ENCODE peak calls at places on chromosomes 12 and 14, in eight cellular contexts. One of them, this sample, is unnamed.

GRCh38 chr12:47079894-47080724 is at the start of gene AMIGO2:
- DNase-seq in OCI-LY7: no peak
- DNase-seq in HCT116: no peak
- DNase-seq in GM23338: peak
- DNase-seq in MM.1S: no peak
- DNase-seq in hepatocyte: peak
- DNase-seq in GM23248: peak
- DNase-seq in PC-3: peak
- DNase-seq in this sample: peak

GRCh38 chr12:77830502-77830901 is at the start of gene NAV3:
- DNase-seq in PC-3: no peak
- DNase-seq in hepatocyte: no peak
- DNase-seq in HCT116: no peak
- DNase-seq in MM.1S: no peak
- DNase-seq in GM23338: no peak
- DNase-seq in GM23248: peak
- DNase-seq in OCI-LY7: peak
- DNase-seq in this sample: no peak

GRCh38 chr12:6697584-6698351 is 2.8 kb downstream of the PIANP start:
- DNase-seq in hepatocyte: peak
- DNase-seq in HCT116: peak
- DNase-seq in OCI-LY7: peak
- DNase-seq in GM23338: peak
- DNase-seq in GM23248: peak
- DNase-seq in MM.1S: no peak
- DNase-seq in PC-3: peak
- DNase-seq in this sample: peak

GRCh38 chr14:43503508-43503907 is 1003.6 kb downstream of the FSCB start:
- DNase-seq in OCI-LY7: no peak
- DNase-seq in GM23338: peak
- DNase-seq in GM23248: peak
- DNase-seq in HCT116: no peak
- DNase-seq in PC-3: peak
- DNase-seq in MM.1S: peak
- DNase-seq in hepatocyte: peak
- DNase-seq in this sample: no peak

GRCh38 chr14:54133896-54134295 is 177.3 kb upstream of the BMP4 start:
- DNase-seq in MM.1S: no peak
- DNase-seq in OCI-LY7: no peak
- DNase-seq in HCT116: no peak
- DNase-seq in GM23248: peak
- DNase-seq in hepatocyte: peak
- DNase-seq in GM23338: no peak
- DNase-seq in PC-3: peak
- DNase-seq in this sample: no peak

GRCh38 chr12:9052610-9053009 is 63.1 kb downstream of the A2M start:
- DNase-seq in GM23338: no peak
- DNase-seq in hepatocyte: no peak
- DNase-seq in OCI-LY7: no peak
- DNase-seq in MM.1S: no peak
- DNase-seq in PC-3: no peak
- DNase-seq in GM23248: no peak
- DNase-seq in HCT116: no peak
- DNase-seq in this sample: no peak

GRCh38 chr12:49984476-49984890 is 11.7 kb downstream of the AQP6 start:
- DNase-seq in GM23248: no peak
- DNase-seq in OCI-LY7: no peak
- DNase-seq in GM23338: no peak
- DNase-seq in PC-3: no peak
- DNase-seq in hepatocyte: no peak
- DNase-seq in HCT116: no peak
- DNase-seq in MM.1S: no peak
- DNase-seq in this sample: peak

GRCh38 chr14:30759172-30760125 is 114.9 kb upstream of the COCH start:
- DNase-seq in MM.1S: no peak
- DNase-seq in OCI-LY7: no peak
- DNase-seq in PC-3: no peak
- DNase-seq in GM23338: no peak
- DNase-seq in HCT116: no peak
- DNase-seq in GM23248: no peak
- DNase-seq in hepatocyte: no peak
- DNase-seq in this sample: no peak

GRCh38 chr14:23577710-23578392 is 739 bp downstream of the JPH4 start:
- DNase-seq in MM.1S: no peak
- DNase-seq in OCI-LY7: no peak
- DNase-seq in hepatocyte: peak
- DNase-seq in GM23338: peak
- DNase-seq in HCT116: no peak
- DNase-seq in GM23248: no peak
- DNase-seq in PC-3: no peak
- DNase-seq in this sample: peak

GRCh38 chr14:51073751-51074150 is 21.2 kb downstream of the TRIM9 start:
- DNase-seq in MM.1S: no peak
- DNase-seq in GM23248: no peak
- DNase-seq in PC-3: no peak
- DNase-seq in HCT116: no peak
- DNase-seq in OCI-LY7: no peak
- DNase-seq in GM23338: no peak
- DNase-seq in hepatocyte: no peak
- DNase-seq in this sample: no peak

GRCh38 chr14:81200041-81200440 is 20.7 kb downstream of the GTF2A1 start:
- DNase-seq in HCT116: no peak
- DNase-seq in PC-3: no peak
- DNase-seq in GM23338: no peak
- DNase-seq in GM23248: no peak
- DNase-seq in hepatocyte: no peak
- DNase-seq in OCI-LY7: no peak
- DNase-seq in MM.1S: peak
- DNase-seq in this sample: no peak

GRCh38 chr12:9808531-9808930 is 18.8 kb upstream of the KLRF1 start:
- DNase-seq in PC-3: no peak
- DNase-seq in MM.1S: no peak
- DNase-seq in GM23338: no peak
- DNase-seq in HCT116: no peak
- DNase-seq in hepatocyte: no peak
- DNase-seq in OCI-LY7: no peak
- DNase-seq in GM23248: no peak
- DNase-seq in this sample: no peak

GRCh38 chr12:57803317-57803893 is 15.1 kb downstream of the AVIL start:
- DNase-seq in GM23248: peak
- DNase-seq in OCI-LY7: peak
- DNase-seq in HCT116: peak
- DNase-seq in GM23338: peak
- DNase-seq in PC-3: peak
- DNase-seq in hepatocyte: peak
- DNase-seq in MM.1S: peak
- DNase-seq in this sample: peak

GRCh38 chr12:32135967-32136366 is 29.3 kb downstream of the BICD1 start:
- DNase-seq in HCT116: no peak
- DNase-seq in GM23248: no peak
- DNase-seq in OCI-LY7: no peak
- DNase-seq in GM23338: no peak
- DNase-seq in PC-3: no peak
- DNase-seq in hepatocyte: no peak
- DNase-seq in MM.1S: no peak
- DNase-seq in this sample: no peak

GRCh38 chr12:124687695-124688301 is 120.4 kb upstream of the NCOR2 start:
- DNase-seq in GM23248: peak
- DNase-seq in hepatocyte: no peak
- DNase-seq in HCT116: no peak
- DNase-seq in OCI-LY7: no peak
- DNase-seq in MM.1S: no peak
- DNase-seq in PC-3: no peak
- DNase-seq in GM23338: no peak
- DNase-seq in this sample: peak

GRCh38 chr12:14984036-14984435 is 11.2 kb downstream of the PDE6H start:
- DNase-seq in HCT116: no peak
- DNase-seq in OCI-LY7: no peak
- DNase-seq in PC-3: no peak
- DNase-seq in GM23248: no peak
- DNase-seq in hepatocyte: no peak
- DNase-seq in GM23338: no peak
- DNase-seq in MM.1S: no peak
- DNase-seq in this sample: no peak

GRCh38 chr12:4806439-4807115 is 86.4 kb downstream of the GALNT8 start:
- DNase-seq in MM.1S: no peak
- DNase-seq in OCI-LY7: no peak
- DNase-seq in HCT116: no peak
- DNase-seq in hepatocyte: no peak
- DNase-seq in PC-3: no peak
- DNase-seq in GM23248: no peak
- DNase-seq in GM23338: no peak
- DNase-seq in this sample: no peak

GRCh38 chr12:14394317-14395058 is 29.0 kb downstream of the ATF7IP start:
- DNase-seq in GM23338: peak
- DNase-seq in hepatocyte: peak
- DNase-seq in PC-3: peak
- DNase-seq in OCI-LY7: peak
- DNase-seq in MM.1S: peak
- DNase-seq in GM23248: peak
- DNase-seq in HCT116: peak
- DNase-seq in this sample: peak

GRCh38 chr12:32501835-32502333 is 102.5 kb downstream of the FGD4 start:
- DNase-seq in OCI-LY7: no peak
- DNase-seq in GM23248: peak
- DNase-seq in hepatocyte: peak
- DNase-seq in MM.1S: peak
- DNase-seq in GM23338: peak
- DNase-seq in PC-3: no peak
- DNase-seq in HCT116: no peak
- DNase-seq in this sample: peak

GRCh38 chr12:80400591-80400991 is 43.4 kb upstream of the PTPRQ start:
- DNase-seq in PC-3: no peak
- DNase-seq in MM.1S: no peak
- DNase-seq in hepatocyte: no peak
- DNase-seq in GM23338: peak
- DNase-seq in GM23248: no peak
- DNase-seq in OCI-LY7: no peak
- DNase-seq in HCT116: no peak
- DNase-seq in this sample: peak
- H3K4me2 ChIP-seq in PC-3: no peak
- H3K4me2 ChIP-seq in MM.1S: peak
- H3K4me2 ChIP-seq in hepatocyte: no peak
- H3K4me2 ChIP-seq in GM23338: peak
- H3K4me2 ChIP-seq in GM23248: peak
- H3K4me2 ChIP-seq in OCI-LY7: no peak
- H3K4me2 ChIP-seq in HCT116: no peak
- H3K4me2 ChIP-seq in this sample: no peak

GRCh38 chr14:21924479-21924878 is 250.9 kb upstream of the OR4E1 start:
- DNase-seq in GM23248: no peak
- DNase-seq in OCI-LY7: peak
- DNase-seq in PC-3: no peak
- DNase-seq in HCT116: no peak
- DNase-seq in GM23338: peak
- DNase-seq in MM.1S: peak
- DNase-seq in hepatocyte: no peak
- DNase-seq in this sample: peak
- TF ChIP-seq EZH2phosphoT487 in GM23248: no peak
- TF ChIP-seq EZH2phosphoT487 in OCI-LY7: no peak
- TF ChIP-seq EZH2phosphoT487 in PC-3: no peak
- TF ChIP-seq EZH2phosphoT487 in HCT116: no peak
- TF ChIP-seq EZH2phosphoT487 in GM23338: no peak
- TF ChIP-seq EZH2phosphoT487 in MM.1S: no peak
- TF ChIP-seq EZH2phosphoT487 in hepatocyte: no peak
- TF ChIP-seq EZH2phosphoT487 in this sample: no peak

GRCh38 chr12:108307006-108307405 is 32.1 kb downstream of the CMKLR1 start:
- DNase-seq in MM.1S: no peak
- DNase-seq in PC-3: no peak
- DNase-seq in GM23338: no peak
- DNase-seq in HCT116: no peak
- DNase-seq in GM23248: peak
- DNase-seq in hepatocyte: no peak
- DNase-seq in OCI-LY7: no peak
- DNase-seq in this sample: no peak
- H3K4me2 ChIP-seq in MM.1S: no peak
- H3K4me2 ChIP-seq in PC-3: no peak
- H3K4me2 ChIP-seq in GM23338: no peak
- H3K4me2 ChIP-seq in HCT116: no peak
- H3K4me2 ChIP-seq in GM23248: peak
- H3K4me2 ChIP-seq in hepatocyte: no peak
- H3K4me2 ChIP-seq in OCI-LY7: no peak
- H3K4me2 ChIP-seq in this sample: no peak

GRCh38 chr12:48862691-48863090 is 3.0 kb downstream of the RND1 start:
- DNase-seq in HCT116: no peak
- DNase-seq in MM.1S: no peak
- DNase-seq in PC-3: no peak
- DNase-seq in GM23248: no peak
- DNase-seq in hepatocyte: no peak
- DNase-seq in GM23338: no peak
- DNase-seq in OCI-LY7: no peak
- DNase-seq in this sample: peak
- TF ChIP-seq EZH2phosphoT487 in HCT116: no peak
- TF ChIP-seq EZH2phosphoT487 in MM.1S: no peak
- TF ChIP-seq EZH2phosphoT487 in PC-3: no peak
- TF ChIP-seq EZH2phosphoT487 in GM23248: no peak
- TF ChIP-seq EZH2phosphoT487 in hepatocyte: no peak
- TF ChIP-seq EZH2phosphoT487 in GM23338: no peak
- TF ChIP-seq EZH2phosphoT487 in OCI-LY7: no peak
- TF ChIP-seq EZH2phosphoT487 in this sample: no peak

GRCh38 chr12:54934419-54934818 is 50.1 kb downstream of the TESPA1 start:
- DNase-seq in GM23248: no peak
- DNase-seq in HCT116: no peak
- DNase-seq in hepatocyte: no peak
- DNase-seq in GM23338: no peak
- DNase-seq in MM.1S: no peak
- DNase-seq in PC-3: peak
- DNase-seq in OCI-LY7: no peak
- DNase-seq in this sample: no peak

GRCh38 chr12:54937376-54937775 is 47.2 kb downstream of the TESPA1 start:
- DNase-seq in GM23248: no peak
- DNase-seq in MM.1S: no peak
- DNase-seq in hepatocyte: no peak
- DNase-seq in PC-3: no peak
- DNase-seq in OCI-LY7: no peak
- DNase-seq in HCT116: no peak
- DNase-seq in GM23338: no peak
- DNase-seq in this sample: no peak

GRCh38 chr12:54933381-54933780 is 51.2 kb downstream of the TESPA1 start:
- DNase-seq in GM23338: no peak
- DNase-seq in HCT116: no peak
- DNase-seq in PC-3: peak
- DNase-seq in hepatocyte: no peak
- DNase-seq in OCI-LY7: no peak
- DNase-seq in GM23248: peak
- DNase-seq in MM.1S: peak
- DNase-seq in this sample: no peak

GRCh38 chr12:54936736-54937135 is 47.8 kb downstream of the TESPA1 start:
- DNase-seq in GM23338: no peak
- DNase-seq in HCT116: no peak
- DNase-seq in MM.1S: no peak
- DNase-seq in OCI-LY7: no peak
- DNase-seq in PC-3: peak
- DNase-seq in GM23248: no peak
- DNase-seq in hepatocyte: no peak
- DNase-seq in this sample: no peak

GRCh38 chr12:54935235-54935951 is 49.2 kb downstream of the TESPA1 start:
- DNase-seq in hepatocyte: peak
- DNase-seq in OCI-LY7: peak
- DNase-seq in GM23338: no peak
- DNase-seq in PC-3: peak
- DNase-seq in MM.1S: no peak
- DNase-seq in HCT116: peak
- DNase-seq in GM23248: peak
- DNase-seq in this sample: no peak
- H3K4me2 ChIP-seq in hepatocyte: no peak
- H3K4me2 ChIP-seq in OCI-LY7: peak
- H3K4me2 ChIP-seq in GM23338: no peak
- H3K4me2 ChIP-seq in PC-3: peak
- H3K4me2 ChIP-seq in MM.1S: no peak
- H3K4me2 ChIP-seq in HCT116: peak
- H3K4me2 ChIP-seq in GM23248: peak
- H3K4me2 ChIP-seq in this sample: no peak